ENCODE peak calls at places on chromosome 15, in four cellular contexts. R is K562, C is HCT116, B is H1. G is an unnamed sample.

GRCh38 chr15:40495516-40495915 is 24.7 kb downstream of the CHST14 start:
- DNase-seq in R (peak), C (no peak), B (no peak), G (no peak)

GRCh38 chr15:44710236-44711088 is 661 bp downstream of the PATL2 start:
- DNase-seq in R (peak), C (no peak), B (no peak), G (no peak)

GRCh38 chr15:61032600-61033286 is 196.4 kb downstream of the RORA start:
- DNase-seq in R (no peak), C (no peak), B (no peak), G (no peak)

GRCh38 chr15:68834356-68834755 is 13.7 kb upstream of the ANP32A start:
- DNase-seq in R (no peak), C (no peak), B (no peak), G (no peak)

GRCh38 chr15:85878866-85879265 is 84.1 kb upstream of the KLHL25 start:
- DNase-seq in R (no peak), C (no peak), B (no peak), G (no peak)

GRCh38 chr15:56358604-56359003 is 6.6 kb upstream of the TEX9 start:
- DNase-seq in R (no peak), C (no peak), B (no peak), G (no peak)

GRCh38 chr15:34436126-34436955 is 1.3 kb downstream of the GOLGA8A start:
- DNase-seq in R (peak), C (no peak), B (peak), G (no peak)

GRCh38 chr15:100760357-100760903 is 119.2 kb upstream of the ALDH1A3 start:
- DNase-seq in R (no peak), C (no peak), B (no peak), G (no peak)

GRCh38 chr15:30670056-30670455 is 44.1 kb downstream of the ARHGAP11B start:
- DNase-seq in R (no peak), C (no peak), B (no peak), G (no peak)

GRCh38 chr15:60704129-60704528 is 225.2 kb upstream of the ICE2 start:
- DNase-seq in R (no peak), C (no peak), B (no peak), G (no peak)

GRCh38 chr15:91311986-91312385 is 211.9 kb downstream of the SV2B start:
- DNase-seq in R (no peak), C (no peak), B (no peak), G (no peak)

GRCh38 chr15:70596354-70597055 is 166.9 kb downstream of the UACA start:
- DNase-seq in R (no peak), C (peak), B (no peak), G (peak)

GRCh38 chr15:73081321-73081958 is 29.2 kb downstream of the NEO1 start:
- DNase-seq in R (peak), C (peak), B (no peak), G (peak)

GRCh38 chr15:98963459-98963858 is 44.1 kb downstream of the PGPEP1L start:
- DNase-seq in R (no peak), C (no peak), B (no peak), G (no peak)

GRCh38 chr15:98958918-98959639 is 48.5 kb downstream of the PGPEP1L start:
- DNase-seq in R (no peak), C (no peak), B (no peak), G (no peak)

GRCh38 chr15:98958076-98958475 is 49.5 kb downstream of the PGPEP1L start:
- DNase-seq in R (no peak), C (no peak), B (no peak), G (no peak)

GRCh38 chr15:98959640-98960007 is 48.0 kb downstream of the PGPEP1L start:
- DNase-seq in R (no peak), C (no peak), B (no peak), G (no peak)

DNA sequence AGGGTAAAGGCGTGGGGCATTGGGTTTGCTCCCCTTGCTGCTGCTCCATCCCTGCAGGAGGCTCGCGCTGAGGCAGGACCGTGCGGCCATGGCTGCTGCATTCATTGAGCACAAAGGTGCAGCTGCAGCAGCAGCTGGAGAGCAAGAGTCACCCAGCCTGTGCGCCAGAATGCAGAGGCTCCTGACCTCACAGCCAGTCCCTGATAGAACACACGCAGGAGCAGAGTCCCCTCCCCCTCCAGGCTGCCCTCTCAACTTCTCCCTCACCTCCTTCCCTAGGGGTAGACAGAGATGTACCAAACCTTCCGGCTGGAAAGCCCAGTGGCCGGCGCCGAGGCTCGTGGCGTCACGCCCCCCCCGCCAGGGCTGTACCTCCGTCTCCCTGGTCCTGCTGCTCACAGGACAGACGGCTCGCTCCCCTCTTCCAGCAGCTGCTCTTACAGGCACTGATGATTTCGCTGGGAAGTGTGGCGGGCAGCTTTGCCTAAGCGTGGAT is 47.0 kb downstream of the PGPEP1L start:
- DNase-seq in R (no peak), C (no peak), B (no peak), G (no peak)
- TF ChIP-seq POLR2AphosphoS5 in R (no peak), C (no peak), B (no peak), G (no peak)

DNA sequence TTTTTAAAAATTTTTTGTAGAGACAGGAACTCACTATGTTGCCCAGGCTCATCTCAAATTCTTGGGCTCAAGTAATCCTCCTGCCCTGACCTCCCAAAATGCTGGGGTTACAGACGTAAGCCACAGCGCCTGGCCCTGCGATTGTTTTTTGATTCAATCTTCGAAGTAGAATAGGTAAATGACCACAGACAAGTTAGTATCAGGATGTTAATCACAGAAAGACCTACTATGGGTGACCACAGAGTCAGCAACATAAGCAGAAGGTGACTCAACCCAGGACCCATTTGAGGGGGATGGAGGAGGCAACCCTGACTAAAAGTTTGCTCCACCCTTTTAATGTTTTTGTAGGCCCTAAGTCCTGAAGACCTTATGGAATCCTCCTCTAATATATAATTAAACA is 10.0 kb upstream of the USP3 start:
- DNase-seq in R (no peak), C (no peak), B (no peak), G (no peak)
- TF ChIP-seq FOSL1 in R (no peak), C (no peak), B (no peak), G (no peak)

GRCh38 chr15:96347181-96348111 is 16.9 kb downstream of the NR2F2 start:
- DNase-seq in R (no peak), C (no peak), B (peak), G (no peak)
- TF ChIP-seq POLR2AphosphoS5 in R (no peak), C (no peak), B (no peak), G (no peak)

DNA sequence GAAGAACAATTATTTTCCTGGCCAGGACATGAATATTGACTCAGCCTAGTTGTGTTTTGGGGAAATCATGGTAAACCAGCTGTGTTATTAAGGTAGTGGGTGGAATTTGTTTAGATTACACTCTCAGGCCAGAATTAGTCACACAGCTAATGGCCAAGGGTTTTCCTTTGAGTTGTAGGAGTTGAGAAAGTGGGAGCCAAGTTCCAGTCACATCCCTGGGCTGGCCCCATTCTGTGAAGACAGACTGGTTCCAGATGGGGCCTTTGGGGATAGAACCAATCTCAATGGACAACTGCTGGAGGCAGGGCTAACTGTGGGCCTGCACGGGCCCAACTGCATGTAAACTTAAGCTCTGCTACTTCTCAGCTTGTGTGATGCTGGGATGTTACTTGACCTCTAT is 1.4 kb upstream of the RASL12 start:
- DNase-seq in R (no peak), C (no peak), B (no peak), G (no peak)
- TF ChIP-seq FOSL1 in R (no peak), C (no peak), B (no peak), G (no peak)

G was measured in HepG2.